ENCODE peak calls at places on chromosomes 12 and 14, in six cellular contexts. One of them, this sample, is unnamed.

GRCh38 chr12:131054345-131055092 is 100.8 kb downstream of the ADGRD1 start:
- DNase-seq in Right ventricle myocardium superior: no peak
- DNase-seq in heart left ventricle: no peak
- DNase-seq in hepatic stellate cell: no peak
- DNase-seq in naive thymus-derived CD4-positive, alpha-beta T cell: no peak
- DNase-seq in H1: no peak
- DNase-seq in this sample: no peak

GRCh38 chr14:40318211-40318719 is 886.0 kb upstream of the FBXO33 start:
- DNase-seq in Right ventricle myocardium superior: no peak
- DNase-seq in H1: no peak
- DNase-seq in heart left ventricle: no peak
- DNase-seq in hepatic stellate cell: no peak
- DNase-seq in naive thymus-derived CD4-positive, alpha-beta T cell: no peak
- DNase-seq in this sample: no peak

GRCh38 chr12:65778268-65779090 is 45.8 kb upstream of the HMGA2 start:
- DNase-seq in Right ventricle myocardium superior: no peak
- DNase-seq in H1: no peak
- DNase-seq in heart left ventricle: no peak
- DNase-seq in naive thymus-derived CD4-positive, alpha-beta T cell: no peak
- DNase-seq in hepatic stellate cell: peak; percentile 20
- DNase-seq in this sample: no peak

GRCh38 chr12:107242189-107242588 is 148.8 kb upstream of the CRY1 start:
- DNase-seq in Right ventricle myocardium superior: no peak
- DNase-seq in hepatic stellate cell: no peak
- DNase-seq in heart left ventricle: no peak
- DNase-seq in naive thymus-derived CD4-positive, alpha-beta T cell: no peak
- DNase-seq in H1: no peak
- DNase-seq in this sample: no peak

GRCh38 chr12:45184145-45184958 is 31.5 kb upstream of the ANO6 start:
- DNase-seq in Right ventricle myocardium superior: no peak
- DNase-seq in H1: no peak
- DNase-seq in hepatic stellate cell: no peak
- DNase-seq in naive thymus-derived CD4-positive, alpha-beta T cell: no peak
- DNase-seq in heart left ventricle: no peak
- DNase-seq in this sample: no peak

GRCh38 chr12:17076335-17076734 is 470.4 kb upstream of the LMO3 start:
- DNase-seq in naive thymus-derived CD4-positive, alpha-beta T cell: no peak
- DNase-seq in H1: no peak
- DNase-seq in Right ventricle myocardium superior: no peak
- DNase-seq in hepatic stellate cell: no peak
- DNase-seq in heart left ventricle: no peak
- DNase-seq in this sample: no peak

GRCh38 chr14:91912035-91912434 is 35.5 kb downstream of the FBLN5 start:
- DNase-seq in Right ventricle myocardium superior: no peak
- DNase-seq in naive thymus-derived CD4-positive, alpha-beta T cell: no peak
- DNase-seq in H1: no peak
- DNase-seq in hepatic stellate cell: no peak
- DNase-seq in heart left ventricle: no peak
- DNase-seq in this sample: no peak

GRCh38 chr12:52280796-52281560 is 6.5 kb downstream of the KRT86 start:
- DNase-seq in hepatic stellate cell: peak; percentile 95
- DNase-seq in naive thymus-derived CD4-positive, alpha-beta T cell: no peak
- DNase-seq in heart left ventricle: peak; percentile 58
- DNase-seq in H1: no peak
- DNase-seq in Right ventricle myocardium superior: peak; percentile 59
- DNase-seq in this sample: no peak

GRCh38 chr14:27390130-27390529 is 792.3 kb upstream of the NOVA1 start:
- DNase-seq in hepatic stellate cell: no peak
- DNase-seq in heart left ventricle: no peak
- DNase-seq in Right ventricle myocardium superior: no peak
- DNase-seq in H1: no peak
- DNase-seq in naive thymus-derived CD4-positive, alpha-beta T cell: no peak
- DNase-seq in this sample: no peak

GRCh38 chr12:45232771-45233372 is 17.0 kb downstream of the ANO6 start:
- DNase-seq in heart left ventricle: peak; percentile 36
- DNase-seq in Right ventricle myocardium superior: no peak
- DNase-seq in hepatic stellate cell: peak; percentile 69
- DNase-seq in H1: no peak
- DNase-seq in naive thymus-derived CD4-positive, alpha-beta T cell: no peak
- DNase-seq in this sample: peak; percentile 5

GRCh38 chr12:102957339-102958050 is at the start of gene ASCL1:
- DNase-seq in hepatic stellate cell: no peak
- DNase-seq in naive thymus-derived CD4-positive, alpha-beta T cell: no peak
- DNase-seq in H1: no peak
- DNase-seq in Right ventricle myocardium superior: no peak
- DNase-seq in heart left ventricle: no peak
- DNase-seq in this sample: peak; percentile 25

GRCh38 chr12:113840401-113841042 is 125.6 kb downstream of the RBM19 start:
- DNase-seq in heart left ventricle: no peak
- DNase-seq in naive thymus-derived CD4-positive, alpha-beta T cell: no peak
- DNase-seq in Right ventricle myocardium superior: no peak
- DNase-seq in hepatic stellate cell: no peak
- DNase-seq in H1: no peak
- DNase-seq in this sample: no peak

GRCh38 chr12:9084417-9084816 is 31.3 kb downstream of the A2M start:
- DNase-seq in heart left ventricle: no peak
- DNase-seq in Right ventricle myocardium superior: no peak
- DNase-seq in H1: no peak
- DNase-seq in naive thymus-derived CD4-positive, alpha-beta T cell: no peak
- DNase-seq in hepatic stellate cell: no peak
- DNase-seq in this sample: no peak

GRCh38 chr14:76117789-76118188 is 33.9 kb upstream of the GPATCH2L start:
- DNase-seq in heart left ventricle: no peak
- DNase-seq in H1: no peak
- DNase-seq in Right ventricle myocardium superior: no peak
- DNase-seq in naive thymus-derived CD4-positive, alpha-beta T cell: no peak
- DNase-seq in hepatic stellate cell: no peak
- DNase-seq in this sample: no peak

GRCh38 chr12:132049876-132050275 is 94.2 kb downstream of the DDX51 start:
- DNase-seq in hepatic stellate cell: no peak
- DNase-seq in heart left ventricle: no peak
- DNase-seq in Right ventricle myocardium superior: no peak
- DNase-seq in H1: no peak
- DNase-seq in naive thymus-derived CD4-positive, alpha-beta T cell: no peak
- DNase-seq in this sample: no peak

GRCh38 chr12:106308611-106309010 is 6.1 kb downstream of the TCP11L2 start:
- DNase-seq in hepatic stellate cell: no peak
- DNase-seq in Right ventricle myocardium superior: no peak
- DNase-seq in naive thymus-derived CD4-positive, alpha-beta T cell: no peak
- DNase-seq in heart left ventricle: no peak
- DNase-seq in H1: no peak
- DNase-seq in this sample: no peak

GRCh38 chr12:131137009-131137835 is 183.5 kb downstream of the ADGRD1 start:
- DNase-seq in Right ventricle myocardium superior: no peak
- DNase-seq in heart left ventricle: no peak
- DNase-seq in naive thymus-derived CD4-positive, alpha-beta T cell: no peak
- DNase-seq in H1: no peak
- DNase-seq in hepatic stellate cell: no peak
- DNase-seq in this sample: no peak

GRCh38 chr12:28878629-28879028 is 270.4 kb upstream of the FAR2 start:
- DNase-seq in naive thymus-derived CD4-positive, alpha-beta T cell: no peak
- DNase-seq in hepatic stellate cell: no peak
- DNase-seq in heart left ventricle: no peak
- DNase-seq in H1: no peak
- DNase-seq in Right ventricle myocardium superior: no peak
- DNase-seq in this sample: no peak

GRCh38 chr12:58105225-58106119 is 164.1 kb downstream of the ATP23 start:
- DNase-seq in heart left ventricle: no peak
- DNase-seq in Right ventricle myocardium superior: no peak
- DNase-seq in hepatic stellate cell: no peak
- DNase-seq in naive thymus-derived CD4-positive, alpha-beta T cell: no peak
- DNase-seq in H1: no peak
- DNase-seq in this sample: no peak

GRCh38 chr14:100526632-100527031 is 60.6 kb downstream of the BEGAIN start:
- DNase-seq in hepatic stellate cell: no peak
- DNase-seq in heart left ventricle: no peak
- DNase-seq in Right ventricle myocardium superior: no peak
- DNase-seq in H1: no peak
- DNase-seq in naive thymus-derived CD4-positive, alpha-beta T cell: no peak
- DNase-seq in this sample: no peak

GRCh38 chr12:9647825-9648700 is 21.4 kb upstream of the CLEC2D start:
- DNase-seq in naive thymus-derived CD4-positive, alpha-beta T cell: peak; percentile 87
- DNase-seq in H1: peak; percentile 41
- DNase-seq in Right ventricle myocardium superior: peak; percentile 89
- DNase-seq in hepatic stellate cell: peak; percentile 84
- DNase-seq in heart left ventricle: peak; percentile 84
- DNase-seq in this sample: peak; percentile 17

GRCh38 chr14:85088231-85088630 is 441.7 kb upstream of the FLRT2 start:
- DNase-seq in Right ventricle myocardium superior: no peak
- DNase-seq in naive thymus-derived CD4-positive, alpha-beta T cell: no peak
- DNase-seq in heart left ventricle: no peak
- DNase-seq in H1: no peak
- DNase-seq in hepatic stellate cell: no peak
- DNase-seq in this sample: no peak

GRCh38 chr12:28568083-28568482 is 377.8 kb downstream of the CCDC91 start:
- DNase-seq in Right ventricle myocardium superior: no peak
- DNase-seq in hepatic stellate cell: peak; percentile 53
- DNase-seq in naive thymus-derived CD4-positive, alpha-beta T cell: no peak
- DNase-seq in heart left ventricle: no peak
- DNase-seq in H1: no peak
- DNase-seq in this sample: no peak

This sample was measured in caudate nucleus.